ENCODE peak calls at places on chromosomes 12 and 14, in ten cellular contexts. I, L, Q, Z, G, E, M, F, P and R are unnamed samples.

GRCh38 chr12:112149596-112149995 is 24.2 kb downstream of the TRAFD1 start:
- DNase-seq in I (no peak), L (no peak), Q (no peak), Z (no peak), G (no peak), E (no peak), M (no peak), F (no peak), P (no peak), R (no peak)

GRCh38 chr12:110301065-110301806 is 20.2 kb downstream of the ATP2A2 start:
- DNase-seq in I (no peak), L (no peak), Q (no peak), Z (no peak), G (no peak), E (no peak), M (no peak), F (no peak), P (no peak), R (no peak)

GRCh38 chr12:95574799-95575452 is 23.6 kb upstream of the USP44 start:
- DNase-seq in I (peak), L (no peak), Q (no peak), Z (no peak), G (no peak), E (no peak), M (peak), F (no peak), P (peak), R (peak)

GRCh38 chr14:23452237-23452636 is 16.8 kb upstream of the MYH7 start:
- DNase-seq in I (no peak), L (no peak), Q (no peak), Z (no peak), G (no peak), E (no peak), M (no peak), F (no peak), P (no peak), R (no peak)

GRCh38 chr14:99590746-99591555 is 13.1 kb downstream of the CCDC85C start:
- DNase-seq in I (no peak), L (no peak), Q (no peak), Z (no peak), G (no peak), E (no peak), M (no peak), F (no peak), P (no peak), R (no peak)

GRCh38 chr12:16685107-16685506 is 79.1 kb upstream of the LMO3 start:
- DNase-seq in I (no peak), L (no peak), Q (no peak), Z (no peak), G (no peak), E (no peak), M (no peak), F (no peak), P (no peak), R (no peak)

GRCh38 chr12:2264622-2265306 is 212.0 kb downstream of the CACNA1C start:
- DNase-seq in I (peak), L (no peak), Q (no peak), Z (no peak), G (no peak), E (no peak), M (peak), F (no peak), P (no peak), R (peak)

GRCh38 chr14:21874167-21874566 is 200.5 kb upstream of the OR4E1 start:
- DNase-seq in I (no peak), L (no peak), Q (no peak), Z (no peak), G (no peak), E (no peak), M (no peak), F (no peak), P (no peak), R (no peak)

GRCh38 chr12:122203968-122204828 is 689 bp downstream of the B3GNT4 start:
- DNase-seq in I (no peak), L (no peak), Q (peak), Z (peak), G (no peak), E (no peak), M (no peak), F (no peak), P (no peak), R (no peak)

GRCh38 chr14:25431211-25432076 is 381.5 kb upstream of the STXBP6 start:
- DNase-seq in I (no peak), L (no peak), Q (no peak), Z (peak), G (no peak), E (no peak), M (no peak), F (no peak), P (no peak), R (no peak)

GRCh38 chr12:26277511-26278246 is 82.3 kb downstream of the SSPN start:
- DNase-seq in I (no peak), L (no peak), Q (no peak), Z (no peak), G (no peak), E (no peak), M (peak), F (no peak), P (no peak), R (no peak)

GRCh38 chr12:110906985-110907384 is 13.4 kb downstream of the MYL2 start:
- DNase-seq in I (no peak), L (no peak), Q (no peak), Z (no peak), G (no peak), E (no peak), M (no peak), F (no peak), P (no peak), R (no peak)

GRCh38 chr14:97592341-97592980 is 795.3 kb downstream of the VRK1 start:
- DNase-seq in I (no peak), L (no peak), Q (no peak), Z (no peak), G (no peak), E (no peak), M (no peak), F (no peak), P (no peak), R (no peak)

GRCh38 chr14:20477211-20477876 is 8.1 kb downstream of the PNP start:
- DNase-seq in I (no peak), L (no peak), Q (peak), Z (no peak), G (no peak), E (no peak), M (no peak), F (no peak), P (no peak), R (no peak)

GRCh38 chr12:85441740-85442139 is 161.7 kb downstream of the ALX1 start:
- DNase-seq in I (no peak), L (no peak), Q (no peak), Z (no peak), G (no peak), E (no peak), M (no peak), F (no peak), P (peak), R (no peak)

GRCh38 chr12:126204326-126204725 is 1139.1 kb downstream of the AACS start:
- DNase-seq in I (no peak), L (no peak), Q (no peak), Z (no peak), G (no peak), E (no peak), M (no peak), F (no peak), P (no peak), R (no peak)

GRCh38 chr12:128657378-128657777 is 166.4 kb downstream of the SLC15A4 start:
- DNase-seq in I (no peak), L (no peak), Q (no peak), Z (no peak), G (no peak), E (no peak), M (no peak), F (no peak), P (no peak), R (no peak)

GRCh38 chr12:52139579-52140062 is 52.2 kb downstream of the KRT80 start:
- DNase-seq in I (no peak), L (peak), Q (peak), Z (peak), G (no peak), E (no peak), M (no peak), F (no peak), P (peak), R (no peak)